ENCODE peak calls at places on chromosomes 5 and 9, in ten cellular contexts. R is GM10248; Y is neural crest cell; F is adrenal gland; M is endothelial cell; I is brain microvascular endothelial cell; C is BJ; Z is A549; A is CD8-positive, alpha-beta T cell; B is Calu3. V is an unnamed sample.

GRCh38 chr5:176608142-176608705 is 1.7 kb downstream of the GPRIN1 start:
- DNase-seq in R (no peak), Y (no peak), F (no peak), M (no peak), I (no peak), C (no peak), Z (no peak), A (no peak), B (no peak), V (no peak)

GRCh38 chr5:6723901-6724300 is 10.7 kb downstream of the TENT4A start:
- DNase-seq in R (no peak), Y (no peak), F (no peak), M (no peak), I (no peak), C (no peak), Z (no peak), A (no peak), B (no peak), V (no peak)

GRCh38 chr5:91179018-91179417 is 204.1 kb downstream of the ARRDC3 start:
- DNase-seq in R (no peak), Y (no peak), F (no peak), M (no peak), I (no peak), C (peak; percentile 35), Z (no peak), A (no peak), B (no peak), V (no peak)

GRCh38 chr5:87347272-87347671 is 65.5 kb downstream of the CCNH start:
- DNase-seq in R (no peak), Y (no peak), F (no peak), M (no peak), I (no peak), C (peak; percentile 31), Z (no peak), A (no peak), B (no peak), V (no peak)

GRCh38 chr5:172540099-172540870 is 86.0 kb upstream of the SH3PXD2B start:
- DNase-seq in R (no peak), Y (no peak), F (no peak), M (no peak), I (no peak), C (no peak), Z (no peak), A (no peak), B (no peak), V (no peak)

GRCh38 chr9:111599092-111599947 is at the start of gene PTGR1:
- DNase-seq in R (peak; percentile 60), Y (peak; percentile 62), F (peak; percentile 85), M (peak; percentile 65), I (peak; percentile 81), C (peak; percentile 35), Z (peak; percentile 87), A (no peak), B (peak; percentile 71), V (peak; percentile 15)

GRCh38 chr5:65867509-65868195 is 58.7 kb upstream of the ERBIN start:
- DNase-seq in R (no peak), Y (no peak), F (no peak), M (no peak), I (peak; percentile 38), C (no peak), Z (no peak), A (no peak), B (no peak), V (no peak)

GRCh38 chr9:75148551-75148950 is 60.2 kb downstream of the OSTF1 start:
- DNase-seq in R (no peak), Y (no peak), F (no peak), M (no peak), I (peak; percentile 93), C (peak; percentile 88), Z (no peak), A (no peak), B (no peak), V (no peak)

GRCh38 chr9:7828344-7828743 is 28.8 kb upstream of the DMAC1 start:
- DNase-seq in R (no peak), Y (no peak), F (no peak), M (no peak), I (no peak), C (no peak), Z (no peak), A (no peak), B (no peak), V (no peak)

GRCh38 chr9:91361294-91362201 is at the start of gene AUH:
- DNase-seq in R (peak; percentile 96), Y (peak; percentile 85), F (peak; percentile 86), M (peak; percentile 92), I (peak; percentile 46), C (no peak), Z (peak; percentile 79), A (peak; percentile 83), B (peak; percentile 86), V (peak; percentile 87)

GRCh38 chr9:107281164-107281563 is 1.9 kb upstream of the RAD23B start:
- DNase-seq in R (no peak), Y (no peak), F (no peak), M (no peak), I (no peak), C (no peak), Z (no peak), A (no peak), B (no peak), V (no peak)

GRCh38 chr9:136201609-136202448 is 3.1 kb downstream of the LHX3 start:
- DNase-seq in R (peak; percentile 59), Y (peak; percentile 57), F (no peak), M (peak; percentile 70), I (no peak), C (no peak), Z (no peak), A (no peak), B (no peak), V (no peak)

GRCh38 chr5:26940981-26941380 is 97.4 kb downstream of the CDH9 start:
- DNase-seq in R (no peak), Y (no peak), F (no peak), M (no peak), I (no peak), C (no peak), Z (no peak), A (no peak), B (no peak), V (no peak)

GRCh38 chr5:40486437-40487270 is 193.1 kb upstream of the PTGER4 start:
- DNase-seq in R (peak; percentile 5), Y (no peak), F (peak; percentile 24), M (no peak), I (no peak), C (no peak), Z (no peak), A (peak; percentile 30), B (peak; percentile 13), V (no peak)

GRCh38 chr5:39461007-39461682 is 36.4 kb upstream of the DAB2 start:
- DNase-seq in R (no peak), Y (no peak), F (peak; percentile 35), M (no peak), I (no peak), C (no peak), Z (no peak), A (no peak), B (no peak), V (peak; percentile 34)

GRCh38 chr5:52870448-52870847 is 82.7 kb downstream of the ITGA1 start:
- DNase-seq in R (no peak), Y (peak; percentile 6), F (no peak), M (no peak), I (peak; percentile 88), C (no peak), Z (peak; percentile 35), A (no peak), B (no peak), V (no peak)

GRCh38 chr5:17114233-17114632 is 103.2 kb upstream of the BASP1 start:
- DNase-seq in R (no peak), Y (no peak), F (no peak), M (no peak), I (no peak), C (no peak), Z (peak; percentile 30), A (no peak), B (peak; percentile 35), V (no peak)

GRCh38 chr5:159303286-159303685 is 27.0 kb downstream of the IL12B start:
- DNase-seq in R (no peak), Y (no peak), F (no peak), M (no peak), I (no peak), C (no peak), Z (no peak), A (no peak), B (no peak), V (no peak)

GRCh38 chr9:85553475-85553874 is 188.3 kb downstream of the AGTPBP1 start:
- DNase-seq in R (no peak), Y (no peak), F (no peak), M (no peak), I (no peak), C (no peak), Z (no peak), A (no peak), B (no peak), V (no peak)

GRCh38 chr9:130451509-130452388 is 7.0 kb downstream of the ASS1 start:
- DNase-seq in R (no peak), Y (no peak), F (peak; percentile 97), M (peak; percentile 48), I (peak; percentile 94), C (peak; percentile 74), Z (peak; percentile 70), A (no peak), B (peak; percentile 89), V (no peak)
- TF ChIP-seq CTCF in R (peak; percentile 9), Y (peak; percentile 70), F (peak; percentile 61), M (peak; percentile 70), I (peak; percentile 68), C (peak; percentile 84), Z (peak; percentile 38), A (no peak), B (peak; percentile 55), V (no peak)

DNA sequence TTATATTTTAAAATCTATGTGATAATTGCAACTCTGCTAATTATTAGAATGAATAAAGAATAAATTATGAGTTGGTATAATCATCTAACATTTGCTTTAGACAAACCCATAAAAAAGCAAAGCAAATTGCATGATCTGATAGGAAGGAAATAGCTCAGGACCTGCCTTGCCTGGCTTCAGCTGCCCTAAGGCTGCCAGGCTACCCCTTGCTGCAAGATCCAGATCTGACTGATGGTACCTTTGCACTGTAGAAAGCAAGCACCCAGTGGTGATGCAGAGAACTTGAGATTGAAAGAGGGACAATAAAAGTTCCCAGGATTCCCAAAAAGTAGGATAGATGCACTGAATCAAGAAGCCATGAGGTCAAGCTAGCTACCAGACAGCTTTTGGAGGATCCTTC is 100.9 kb upstream of the FSTL4 start:
- DNase-seq in R (no peak), Y (no peak), F (no peak), M (no peak), I (no peak), C (no peak), Z (no peak), A (no peak), B (no peak), V (no peak)
- TF ChIP-seq CTCF in R (no peak), Y (no peak), F (no peak), M (no peak), I (no peak), C (no peak), Z (no peak), A (no peak), B (no peak), V (no peak)

GRCh38 chr9:121286973-121287721 is 19.2 kb downstream of the GSN start:
- DNase-seq in R (no peak), Y (peak; percentile 36), F (peak; percentile 83), M (peak; percentile 59), I (peak; percentile 90), C (peak; percentile 87), Z (peak; percentile 96), A (no peak), B (peak; percentile 79), V (no peak)
- TF ChIP-seq CTCF in R (no peak), Y (no peak), F (no peak), M (no peak), I (peak; percentile 23), C (peak; percentile 38), Z (peak; percentile 35), A (no peak), B (no peak), V (no peak)

GRCh38 chr5:125412051-125412560 is 665.7 kb upstream of the ZNF608 start:
- DNase-seq in R (peak; percentile 38), Y (no peak), F (peak; percentile 24), M (no peak), I (peak; percentile 34), C (no peak), Z (no peak), A (no peak), B (peak; percentile 59), V (no peak)
- TF ChIP-seq CTCF in R (no peak), Y (peak; percentile 24), F (no peak), M (no peak), I (peak; percentile 29), C (no peak), Z (no peak), A (no peak), B (no peak), V (no peak)

V was measured in natural killer cell.